ENCODE peak calls at places on chromosome 1, in six cellular contexts. G is mucosa of descending colon; R is AML-193; H is CD8-positive, alpha-beta T cell; L is naive thymus-derived CD8-positive, alpha-beta T cell; O is RCC 7860. D is an unnamed sample.

GRCh38 chr1:61337037-61337436 is 254.7 kb downstream of the NFIA start:
- DNase-seq in G (no peak), R (no peak), H (no peak), L (no peak), O (no peak), D (no peak)

GRCh38 chr1:75345538-75346292 is 211.5 kb downstream of the LHX8 start:
- DNase-seq in G (no peak), R (no peak), H (no peak), L (no peak), O (no peak), D (no peak)

GRCh38 chr1:203361843-203362524 is 11.1 kb upstream of the FMOD start:
- DNase-seq in G (no peak), R (peak), H (no peak), L (no peak), O (no peak), D (peak)

GRCh38 chr1:2585318-2586092 is 1.1 kb upstream of the PRXL2B start:
- DNase-seq in G (peak), R (peak), H (peak), L (peak), O (peak), D (peak)

GRCh38 chr1:94582578-94582977 is 41.0 kb upstream of the F3 start:
- DNase-seq in G (no peak), R (no peak), H (no peak), L (no peak), O (no peak), D (no peak)

GRCh38 chr1:54857741-54858665 is 29.0 kb downstream of the DHCR24 start:
- DNase-seq in G (no peak), R (no peak), H (no peak), L (no peak), O (peak), D (peak)

GRCh38 chr1:52057245-52057644 is 1.1 kb downstream of the BTF3L4 start:
- DNase-seq in G (no peak), R (peak), H (no peak), L (no peak), O (no peak), D (peak)

GRCh38 chr1:216750031-216750627 is 26.9 kb upstream of the ESRRG start:
- DNase-seq in G (no peak), R (peak), H (no peak), L (no peak), O (peak), D (peak)

GRCh38 chr1:51168946-51169345 is 66.9 kb downstream of the C1orf185 start:
- DNase-seq in G (no peak), R (no peak), H (no peak), L (no peak), O (no peak), D (no peak)

GRCh38 chr1:2917284-2917683 is 104.0 kb upstream of the ACTRT2 start:
- DNase-seq in G (no peak), R (no peak), H (no peak), L (no peak), O (no peak), D (no peak)

GRCh38 chr1:79188371-79188770 is 181.8 kb upstream of the ADGRL4 start:
- DNase-seq in G (no peak), R (no peak), H (no peak), L (no peak), O (no peak), D (peak)

GRCh38 chr1:235874226-235874625 is 7.5 kb upstream of the LYST start:
- DNase-seq in G (no peak), R (no peak), H (no peak), L (no peak), O (no peak), D (no peak)

GRCh38 chr1:220791287-220791686 is 4.6 kb downstream of the MTARC1 start:
- DNase-seq in G (no peak), R (peak), H (no peak), L (no peak), O (no peak), D (no peak)

GRCh38 chr1:32894681-32895080 is 6.5 kb downstream of the TMEM54 start:
- DNase-seq in G (no peak), R (no peak), H (no peak), L (no peak), O (no peak), D (no peak)

GRCh38 chr1:30135729-30136128 is 587.7 kb downstream of the MATN1 start:
- DNase-seq in G (no peak), R (no peak), H (no peak), L (no peak), O (no peak), D (no peak)

GRCh38 chr1:26991310-26992116 is 2.0 kb upstream of the TRNP1 start:
- DNase-seq in G (no peak), R (no peak), H (no peak), L (no peak), O (peak), D (peak)

GRCh38 chr1:233916706-233917105 is 12.2 kb downstream of the SLC35F3 start:
- DNase-seq in G (no peak), R (no peak), H (no peak), L (no peak), O (peak), D (no peak)

GRCh38 chr1:202112864-202113689 is 9.6 kb upstream of the GPR37L1 start:
- DNase-seq in G (peak), R (no peak), H (no peak), L (no peak), O (peak), D (no peak)

GRCh38 chr1:12527564-12527963 is 90.4 kb downstream of the DHRS3 start:
- DNase-seq in G (no peak), R (no peak), H (no peak), L (no peak), O (peak), D (no peak)

GRCh38 chr1:27686223-27686990 is 14.4 kb upstream of the IFI6 start:
- DNase-seq in G (peak), R (no peak), H (no peak), L (no peak), O (no peak), D (no peak)

GRCh38 chr1:151529781-151530180 is 10.3 kb upstream of the TUFT1 start:
- DNase-seq in G (no peak), R (no peak), H (no peak), L (no peak), O (no peak), D (no peak)

GRCh38 chr1:69967245-69967766 is 238.1 kb downstream of the LRRC40 start:
- DNase-seq in G (no peak), R (no peak), H (no peak), L (no peak), O (no peak), D (peak)

GRCh38 chr1:115340879-115341278 is 2.8 kb upstream of the NGF start:
- DNase-seq in G (no peak), R (no peak), H (no peak), L (no peak), O (no peak), D (no peak)

GRCh38 chr1:92118826-92119225 is 38.7 kb downstream of the BTBD8 start:
- DNase-seq in G (no peak), R (no peak), H (no peak), L (no peak), O (no peak), D (no peak)

GRCh38 chr1:217506878-217507277 is 124.0 kb downstream of the GPATCH2 start:
- DNase-seq in G (no peak), R (no peak), H (no peak), L (no peak), O (no peak), D (no peak)

GRCh38 chr1:116279715-116280114 is 93.3 kb upstream of the ATP1A1 start:
- DNase-seq in G (no peak), R (no peak), H (no peak), L (no peak), O (no peak), D (no peak)

GRCh38 chr1:234645474-234645953 is 35.5 kb upstream of the IRF2BP2 start:
- DNase-seq in G (no peak), R (peak), H (no peak), L (no peak), O (no peak), D (peak)

GRCh38 chr1:172697463-172698100 is 38.7 kb downstream of the FASLG start:
- DNase-seq in G (no peak), R (peak), H (no peak), L (peak), O (no peak), D (no peak)

GRCh38 chr1:20686878-20687725 is 25.9 kb upstream of the DDOST start:
- DNase-seq in G (no peak), R (no peak), H (no peak), L (no peak), O (no peak), D (no peak)

GRCh38 chr1:32651461-32652073 is 559 bp downstream of the RBBP4 start:
- DNase-seq in G (no peak), R (peak), H (no peak), L (no peak), O (no peak), D (no peak)

GRCh38 chr1:154863702-154864174 is 6.3 kb downstream of the KCNN3 start:
- DNase-seq in G (no peak), R (peak), H (peak), L (no peak), O (peak), D (peak)

GRCh38 chr1:207156095-207156494 is 52.1 kb downstream of the C4BPA start:
- DNase-seq in G (no peak), R (peak), H (no peak), L (no peak), O (no peak), D (no peak)

GRCh38 chr1:234586304-234586703 is 23.7 kb downstream of the IRF2BP2 start:
- DNase-seq in G (no peak), R (no peak), H (no peak), L (no peak), O (no peak), D (no peak)

GRCh38 chr1:47030170-47030805 is 6.8 kb downstream of the CYP4X1 start:
- DNase-seq in G (no peak), R (no peak), H (no peak), L (no peak), O (no peak), D (no peak)

GRCh38 chr1:234780531-234781162 is 170.7 kb upstream of the IRF2BP2 start:
- DNase-seq in G (no peak), R (no peak), H (no peak), L (no peak), O (no peak), D (no peak)